ENCODE peak calls at places on chromosome 9, in five cellular contexts. One of them, this sample, is unnamed.

GRCh38 chr9:16626577-16627130 is 243.8 kb downstream of the BNC2 start:
- DNase-seq in M059J: peak
- DNase-seq in AG08396: peak
- DNase-seq in ACHN: peak
- DNase-seq in T-helper 9 cell: no peak
- DNase-seq in this sample: peak

GRCh38 chr9:34010979-34011378 is 37.7 kb downstream of the UBAP2 start:
- DNase-seq in M059J: no peak
- DNase-seq in T-helper 9 cell: no peak
- DNase-seq in ACHN: peak
- DNase-seq in AG08396: no peak
- DNase-seq in this sample: no peak

GRCh38 chr9:136379401-136379800 is 5.9 kb upstream of the CARD9 start:
- DNase-seq in AG08396: no peak
- DNase-seq in M059J: no peak
- DNase-seq in T-helper 9 cell: no peak
- DNase-seq in ACHN: no peak
- DNase-seq in this sample: no peak

GRCh38 chr9:116027511-116027910 is 126.1 kb upstream of the PAPPA start:
- DNase-seq in ACHN: peak
- DNase-seq in M059J: peak
- DNase-seq in T-helper 9 cell: no peak
- DNase-seq in AG08396: peak
- DNase-seq in this sample: peak

GRCh38 chr9:13139641-13140171 is 139.8 kb downstream of the MPDZ start:
- DNase-seq in T-helper 9 cell: no peak
- DNase-seq in M059J: peak
- DNase-seq in AG08396: peak
- DNase-seq in ACHN: peak
- DNase-seq in this sample: peak

GRCh38 chr9:77912895-77913693 is 118.5 kb downstream of the GNAQ start:
- DNase-seq in ACHN: no peak
- DNase-seq in AG08396: no peak
- DNase-seq in M059J: peak
- DNase-seq in T-helper 9 cell: no peak
- DNase-seq in this sample: no peak

GRCh38 chr9:19028835-19029451 is 4.1 kb downstream of the SAXO1 start:
- DNase-seq in T-helper 9 cell: no peak
- DNase-seq in M059J: peak
- DNase-seq in AG08396: peak
- DNase-seq in ACHN: peak
- DNase-seq in this sample: peak

GRCh38 chr9:108511200-108511756 is 344.5 kb downstream of the ACTL7B start:
- DNase-seq in M059J: peak
- DNase-seq in ACHN: no peak
- DNase-seq in T-helper 9 cell: no peak
- DNase-seq in AG08396: peak
- DNase-seq in this sample: no peak

GRCh38 chr9:134738869-134739659 is 97.5 kb downstream of the COL5A1 start:
- DNase-seq in T-helper 9 cell: peak
- DNase-seq in M059J: peak
- DNase-seq in ACHN: peak
- DNase-seq in AG08396: peak
- DNase-seq in this sample: peak

GRCh38 chr9:88694625-88695024 is 159.6 kb downstream of the NXNL2 start:
- DNase-seq in T-helper 9 cell: no peak
- DNase-seq in AG08396: peak
- DNase-seq in ACHN: no peak
- DNase-seq in M059J: peak
- DNase-seq in this sample: peak

GRCh38 chr9:78004478-78005229 is 27.0 kb downstream of the GNAQ start:
- DNase-seq in AG08396: no peak
- DNase-seq in ACHN: no peak
- DNase-seq in M059J: peak
- DNase-seq in T-helper 9 cell: no peak
- DNase-seq in this sample: no peak

GRCh38 chr9:503881-504852 is 289.5 kb downstream of the DOCK8 start:
- DNase-seq in T-helper 9 cell: peak
- DNase-seq in ACHN: peak
- DNase-seq in M059J: peak
- DNase-seq in AG08396: peak
- DNase-seq in this sample: peak

GRCh38 chr9:545480-545879 is 296.0 kb upstream of the DMRT1 start:
- DNase-seq in ACHN: no peak
- DNase-seq in T-helper 9 cell: no peak
- DNase-seq in M059J: peak
- DNase-seq in AG08396: no peak
- DNase-seq in this sample: no peak

GRCh38 chr9:12819436-12820185 is 44.8 kb downstream of the LURAP1L start:
- DNase-seq in T-helper 9 cell: no peak
- DNase-seq in AG08396: no peak
- DNase-seq in M059J: peak
- DNase-seq in ACHN: peak
- DNase-seq in this sample: no peak

GRCh38 chr9:128724744-128725211 is 851 bp upstream of the ZDHHC12 start:
- DNase-seq in M059J: peak
- DNase-seq in AG08396: peak
- DNase-seq in T-helper 9 cell: peak
- DNase-seq in ACHN: peak
- DNase-seq in this sample: peak

GRCh38 chr9:96398582-96399334 is 15.2 kb upstream of the SLC35D2 start:
- DNase-seq in M059J: no peak
- DNase-seq in T-helper 9 cell: no peak
- DNase-seq in AG08396: no peak
- DNase-seq in ACHN: no peak
- DNase-seq in this sample: no peak

GRCh38 chr9:135070964-135071735 is 16.3 kb upstream of the OLFM1 start:
- DNase-seq in T-helper 9 cell: no peak
- DNase-seq in AG08396: no peak
- DNase-seq in M059J: no peak
- DNase-seq in ACHN: no peak
- DNase-seq in this sample: no peak

GRCh38 chr9:93633492-93634221 is 57.3 kb downstream of the PHF2 start:
- DNase-seq in M059J: no peak
- DNase-seq in AG08396: no peak
- DNase-seq in T-helper 9 cell: no peak
- DNase-seq in ACHN: no peak
- DNase-seq in this sample: no peak